ENCODE peak calls at places on chromosomes 13 and 19, in five cellular contexts. T is pancreas, E is NCI-H1092, M is GM13977, N is GF-D8. S is an unnamed sample.

GRCh38 chr13:30576528-30576927 is 41.2 kb upstream of the USPL1 start:
- DNase-seq in T (no peak), E (no peak), N (no peak), M (no peak), S (peak)

GRCh38 chr13:44231786-44232516 is 141.7 kb upstream of the SERP2 start:
- DNase-seq in E (no peak), M (no peak), T (peak), N (no peak), S (peak)

GRCh38 chr13:78430166-78430791 is 173.1 kb downstream of the POU4F1 start:
- DNase-seq in T (no peak), M (no peak), E (no peak), N (no peak), S (no peak)

GRCh38 chr19:8028951-8029491 is 23.5 kb upstream of the CCL25 start:
- DNase-seq in N (no peak), E (no peak), T (no peak), M (no peak), S (no peak)

GRCh38 chr19:41995959-41996797 is 2.1 kb upstream of the ATP1A3 start:
- DNase-seq in T (no peak), N (no peak), M (peak), E (peak), S (no peak)

GRCh38 chr13:27541386-27541785 is 78.9 kb downstream of the LNX2 start:
- DNase-seq in E (no peak), N (no peak), M (no peak), T (no peak), S (no peak)

GRCh38 chr13:78742659-78743058 is 83.7 kb upstream of the OBI1 start:
- DNase-seq in T (no peak), E (peak), N (no peak), M (no peak), S (no peak)

GRCh38 chr19:50972795-50973376 is 3.5 kb upstream of the KLK6 start:
- DNase-seq in E (no peak), M (no peak), T (no peak), N (no peak), S (no peak)

GRCh38 chr19:2627855-2628254 is 74.6 kb downstream of the GNG7 start:
- DNase-seq in N (no peak), M (no peak), T (no peak), E (no peak), S (no peak)

GRCh38 chr13:76825415-76825814 is 60.8 kb downstream of the KCTD12 start:
- DNase-seq in M (no peak), E (no peak), N (no peak), T (no peak), S (no peak)

GRCh38 chr19:13241321-13242104 is 91.3 kb downstream of the IER2 start:
- DNase-seq in N (no peak), E (no peak), M (peak), T (no peak), S (no peak)

GRCh38 chr19:9156304-9156703 is 16.1 kb downstream of the ZNF317 start:
- DNase-seq in T (no peak), N (no peak), M (no peak), E (no peak), S (no peak)

GRCh38 chr13:48505597-48506091 is 27.2 kb downstream of the RCBTB2 start:
- DNase-seq in E (no peak), N (peak), M (peak), T (no peak), S (peak)

GRCh38 chr19:7492142-7493055 is 3.6 kb upstream of the PEX11G start:
- DNase-seq in N (peak), T (no peak), E (no peak), M (no peak), S (no peak)

GRCh38 chr13:42760949-42761348 is 20.4 kb upstream of the FAM216B start:
- DNase-seq in M (no peak), T (no peak), N (no peak), E (no peak), S (no peak)

GRCh38 chr19:41734156-41734555 is 21.2 kb upstream of the CEACAM6 start:
- DNase-seq in E (peak), N (no peak), T (no peak), M (no peak), S (no peak)

GRCh38 chr19:13984186-13984585 is 21.9 kb downstream of the RFX1 start:
- DNase-seq in E (no peak), N (no peak), T (no peak), M (no peak), S (no peak)

GRCh38 chr19:58021541-58022282 is 12.1 kb upstream of the ZSCAN1 start:
- DNase-seq in T (no peak), M (peak), N (no peak), E (peak), S (peak)

GRCh38 chr19:54209058-54209747 is 8.5 kb downstream of the RPS9 start:
- DNase-seq in N (no peak), M (no peak), T (no peak), E (no peak), S (no peak)

S was measured in prostate gland.